ENCODE peak calls at places on chromosomes 2 and 18, in four cellular contexts. O is ELR; X is CD4-positive, CD25-positive, alpha-beta regulatory T cell; G is NCI-H774. Y is an unnamed sample.

GRCh38 chr2:172404824-172405223 is 22.6 kb upstream of the ITGA6 start:
- DNase-seq in O (peak; percentile 83), X (no peak), G (no peak), Y (peak; percentile 83)

GRCh38 chr2:10534514-10535250 is 86.6 kb upstream of the ODC1 start:
- DNase-seq in O (peak; percentile 85), X (no peak), G (no peak), Y (peak; percentile 34)

GRCh38 chr2:18209934-18210639 is 331.6 kb downstream of the KCNS3 start:
- DNase-seq in O (peak; percentile 25), X (no peak), G (peak; percentile 48), Y (peak; percentile 96)

GRCh38 chr18:43882358-43882757 is 605.1 kb upstream of the SYT4 start:
- DNase-seq in O (no peak), X (no peak), G (no peak), Y (no peak)

GRCh38 chr2:126518206-126518605 is 137.8 kb upstream of the GYPC start:
- DNase-seq in O (no peak), X (no peak), G (no peak), Y (no peak)

GRCh38 chr2:159035790-159036411 is 67.5 kb downstream of the TANC1 start:
- DNase-seq in O (peak; percentile 59), X (no peak), G (peak; percentile 19), Y (peak; percentile 84)

GRCh38 chr2:187989925-187990623 is 301.6 kb upstream of the GULP1 start:
- DNase-seq in O (no peak), X (no peak), G (no peak), Y (peak; percentile 66)

GRCh38 chr2:237859533-237860272 is at the start of gene RAMP1:
- DNase-seq in O (peak; percentile 32), X (no peak), G (no peak), Y (peak; percentile 55)

GRCh38 chr2:221107424-221107823 is 464.7 kb downstream of the EPHA4 start:
- DNase-seq in O (no peak), X (no peak), G (no peak), Y (no peak)

GRCh38 chr2:11499081-11499743 is 33.3 kb upstream of the E2F6 start:
- DNase-seq in O (no peak), X (no peak), G (no peak), Y (no peak)

GRCh38 chr2:40097691-40098376 is 318.8 kb upstream of the THUMPD2 start:
- DNase-seq in O (peak; percentile 83), X (no peak), G (no peak), Y (peak; percentile 81)

GRCh38 chr2:218255441-218255840 is 5.4 kb upstream of the GPBAR1 start:
- DNase-seq in O (peak; percentile 80), X (no peak), G (no peak), Y (peak; percentile 36)

GRCh38 chr2:200090683-200091082 is 135.3 kb downstream of the MAIP1 start:
- DNase-seq in O (no peak), X (no peak), G (no peak), Y (no peak)

GRCh38 chr2:228447266-228447915 is 265.9 kb upstream of the SPHKAP start:
- DNase-seq in O (no peak), X (no peak), G (no peak), Y (no peak)

GRCh38 chr2:231464576-231465540 is 574 bp upstream of the NCL start:
- DNase-seq in O (peak; percentile 29), X (peak; percentile 96), G (peak; percentile 97), Y (no peak)

GRCh38 chr2:186572705-186573104 is 17.2 kb upstream of the ITGAV start:
- DNase-seq in O (no peak), X (no peak), G (no peak), Y (peak; percentile 96)

GRCh38 chr18:48152549-48152948 is 222.1 kb upstream of the SMAD2 start:
- DNase-seq in O (peak; percentile 76), X (no peak), G (no peak), Y (peak; percentile 85)

GRCh38 chr2:229416116-229416694 is 145.1 kb upstream of the PID1 start:
- DNase-seq in O (peak; percentile 59), X (no peak), G (no peak), Y (no peak)